ENCODE peak calls at places on chromosomes 3 and 15, in four cellular contexts. J, G, F and A are unnamed samples.

GRCh38 chr15:67335534-67336222 is 81.1 kb downstream of the IQCH start:
- DNase-seq in J (no peak), G (no peak), F (no peak), A (no peak)

GRCh38 chr15:35626531-35626930 is 80.6 kb upstream of the DPH6 start:
- DNase-seq in J (no peak), G (peak; percentile 32), F (no peak), A (no peak)

GRCh38 chr3:150397220-150397619 is 10.9 kb upstream of the TSC22D2 start:
- DNase-seq in J (no peak), G (no peak), F (no peak), A (no peak)

GRCh38 chr3:137687181-137687880 is 76.8 kb upstream of the SOX14 start:
- DNase-seq in J (peak; percentile 11), G (no peak), F (no peak), A (no peak)

GRCh38 chr3:33067484-33067883 is 29.5 kb downstream of the GLB1 start:
- DNase-seq in J (peak; percentile 23), G (peak; percentile 81), F (no peak), A (no peak)

GRCh38 chr15:81106560-81106959 is 27.5 kb upstream of the CFAP161 start:
- DNase-seq in J (peak; percentile 65), G (peak; percentile 87), F (peak; percentile 56), A (peak; percentile 44)

GRCh38 chr3:90033242-90033641 is 925.8 kb downstream of the EPHA3 start:
- DNase-seq in J (peak; percentile 54), G (no peak), F (no peak), A (no peak)

GRCh38 chr3:48013288-48013980 is 2.8 kb downstream of the MAP4 start:
- DNase-seq in J (peak; percentile 65), G (peak; percentile 91), F (no peak), A (no peak)

GRCh38 chr15:100340721-100341661 is 784 bp downstream of the ADAMTS17 start:
- DNase-seq in J (peak; percentile 28), G (no peak), F (no peak), A (no peak)

GRCh38 chr3:71050521-71051258 is 532.8 kb downstream of the FOXP1 start:
- DNase-seq in J (no peak), G (peak; percentile 62), F (no peak), A (no peak)

GRCh38 chr3:41041899-41042298 is 157.4 kb upstream of the CTNNB1 start:
- DNase-seq in J (no peak), G (no peak), F (no peak), A (no peak)

GRCh38 chr15:30929064-30929669 is 25.5 kb downstream of the FAN1 start:
- DNase-seq in J (no peak), G (no peak), F (no peak), A (no peak)

GRCh38 chr15:89578146-89578545 is 2.9 kb downstream of the TICRR start:
- DNase-seq in J (no peak), G (no peak), F (no peak), A (no peak)

GRCh38 chr3:133712017-133712416 is 34.2 kb upstream of the TF start:
- DNase-seq in J (no peak), G (no peak), F (no peak), A (no peak)

GRCh38 chr3:120177907-120178306 is 83.7 kb upstream of the GSK3B start:
- DNase-seq in J (peak; percentile 87), G (no peak), F (no peak), A (peak; percentile 58)

GRCh38 chr3:51712511-51712931 is 5.7 kb downstream of the GRM2 start:
- DNase-seq in J (no peak), G (no peak), F (peak; percentile 33), A (no peak)

GRCh38 chr3:65876028-65876420 is 162.7 kb downstream of the MAGI1 start:
- DNase-seq in J (no peak), G (no peak), F (no peak), A (no peak)
- H4K5ac ChIP-seq in J (no peak overlapping the region), G (no peak overlapping the region), F (no peak overlapping the region), A (no peak overlapping the region)

DNA sequence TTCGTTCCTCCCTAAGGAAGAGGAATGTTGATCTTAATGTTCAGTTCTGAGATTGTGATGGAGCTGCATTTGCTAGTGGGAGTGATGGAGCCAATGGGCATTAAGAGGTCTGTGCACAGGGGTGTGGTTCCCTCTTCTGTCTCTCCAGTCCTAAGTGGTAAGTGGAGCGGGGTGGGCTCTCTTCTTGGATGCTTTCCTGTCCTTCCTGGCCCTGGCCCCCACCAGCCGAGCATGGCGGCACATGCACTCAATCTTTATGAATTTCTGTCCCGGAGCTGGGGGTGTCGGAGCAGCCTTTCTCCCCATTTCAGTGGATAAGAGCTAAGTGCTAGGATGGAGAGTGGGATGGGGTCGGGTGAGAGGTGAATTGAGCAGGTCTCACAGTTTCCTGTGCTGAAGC is 37.6 kb upstream of the ADCY5 start:
- DNase-seq in J (no peak), G (no peak), F (no peak), A (no peak)
- H4K5ac ChIP-seq in J (no peak overlapping the region), G (no peak overlapping the region), F (no peak overlapping the region), A (no peak overlapping the region)

GRCh38 chr3:29347412-29347811 is 66.5 kb downstream of the RBMS3 start:
- DNase-seq in J (no peak), G (no peak), F (no peak), A (no peak)
- H4K5ac ChIP-seq in J (no peak overlapping the region), G (peak overlapping the region; percentile 27), F (peak overlapping the region; percentile 33), A (no peak overlapping the region)

DNA sequence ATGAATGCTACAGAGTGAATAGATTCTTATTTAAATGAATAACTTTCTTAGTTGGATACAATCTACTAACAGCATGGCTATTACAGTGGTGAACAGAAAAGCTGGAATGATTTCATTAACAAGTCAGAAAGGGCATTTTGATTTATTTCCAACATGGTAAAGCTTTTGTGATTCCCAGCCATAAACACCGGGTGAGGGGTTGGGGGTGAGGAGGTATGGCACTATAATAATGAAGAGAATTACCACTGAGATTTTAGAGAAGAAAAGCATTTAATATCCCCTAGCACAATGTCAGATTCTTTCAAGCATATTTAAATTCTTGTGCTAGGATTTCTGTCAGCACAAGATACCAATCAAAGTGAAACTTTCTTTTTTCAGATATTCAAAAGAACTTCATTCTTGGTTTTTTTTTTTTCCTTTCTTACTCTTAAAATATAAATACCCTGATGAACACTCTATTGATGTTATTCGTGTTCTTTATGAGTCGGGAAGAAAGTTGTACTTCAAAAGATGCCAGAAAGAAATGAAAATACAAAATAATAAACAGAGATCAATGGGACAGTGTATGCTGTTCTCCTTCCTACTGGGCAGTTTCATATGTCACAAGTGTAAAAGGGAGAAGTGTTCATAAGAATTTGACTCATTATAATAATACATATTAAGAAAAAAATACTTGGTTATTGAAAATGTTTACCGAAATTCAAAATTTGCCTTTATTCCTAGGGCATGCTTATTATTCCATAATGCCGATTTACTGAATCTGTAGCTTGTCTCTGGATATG is 522.8 kb downstream of the CADM2 start:
- DNase-seq in J (no peak), G (no peak), F (no peak), A (no peak)
- H4K5ac ChIP-seq in J (no peak overlapping the region), G (no peak overlapping the region), F (no peak overlapping the region), A (no peak overlapping the region)

DNA sequence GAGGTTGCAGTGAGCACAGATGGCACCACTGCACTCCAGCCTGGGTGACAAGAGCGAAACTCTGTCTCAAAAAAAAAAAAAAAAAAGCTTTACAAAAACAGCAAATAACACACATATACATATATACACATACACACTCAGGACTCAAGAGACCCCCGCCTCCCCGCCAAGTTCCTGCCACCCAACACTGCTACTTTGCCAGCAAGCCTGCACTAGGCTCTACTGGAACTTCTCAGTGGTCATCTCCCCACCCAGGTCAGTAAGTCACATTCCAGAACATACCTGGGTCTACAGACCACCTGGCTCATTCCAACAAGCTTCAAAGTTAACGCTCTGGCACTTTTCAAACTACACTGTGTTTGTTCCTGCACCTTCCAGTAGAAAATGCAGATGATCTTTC is 62.3 kb downstream of the SENP2 start:
- DNase-seq in J (no peak), G (no peak), F (no peak), A (no peak)
- H4K5ac ChIP-seq in J (no peak overlapping the region), G (no peak overlapping the region), F (no peak overlapping the region), A (no peak overlapping the region)

GRCh38 chr3:13685721-13686120 is 136.8 kb downstream of the FBLN2 start:
- DNase-seq in J (no peak), G (no peak), F (no peak), A (no peak)
- H4K5ac ChIP-seq in J (no peak overlapping the region), G (no peak overlapping the region), F (no peak overlapping the region), A (no peak overlapping the region)

DNA sequence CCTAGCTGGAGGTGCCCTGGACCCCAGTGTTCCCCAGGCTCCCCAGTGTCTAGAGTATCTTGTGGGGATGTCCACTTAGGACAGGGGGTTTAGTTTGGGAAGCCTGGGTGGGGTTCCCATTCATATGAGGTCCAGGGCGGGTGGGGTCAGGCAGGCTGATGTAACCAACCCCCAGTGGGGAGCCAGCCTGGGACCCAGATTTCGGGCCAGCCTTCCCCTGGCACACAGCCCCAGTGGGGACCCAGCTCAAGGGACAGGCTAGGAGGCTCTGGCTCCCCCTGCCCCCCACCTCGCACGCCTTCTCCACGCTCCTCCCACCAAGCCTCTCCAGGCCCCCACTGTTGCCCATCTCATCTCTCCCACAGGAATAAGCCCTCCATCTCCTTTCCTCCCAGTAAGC is 323.5 kb downstream of the UACA start:
- DNase-seq in J (no peak), G (no peak), F (no peak), A (no peak)
- H4K5ac ChIP-seq in J (no peak overlapping the region), G (no peak overlapping the region), F (no peak overlapping the region), A (no peak overlapping the region)